ENCODE peak calls at places on chromosomes 16 and 17, in six cellular contexts. N is T-helper 2 cell; T is lower leg skin; F is stimulated activated CD4-positive, alpha-beta T cell treated with anti-CD3 and anti-CD28 coated beads, Interleukin-2, amount 100 ng/mL, for 48 hours; A is stimulated activated CD8-positive, alpha-beta memory T cell treated with anti-CD3 and anti-CD28 coated beads, Interleukin-12 subunit alpha, Interleukin-12 subunit beta, amount 100 ng/mL, for 4 hours; P is kidney tubule cell. O is an unnamed sample.

GRCh38 chr17:76681222-76682137 is 29.3 kb downstream of the MXRA7 start:
- DNase-seq in N (peak), T (no peak), F (peak), A (peak), P (peak), O (peak)

GRCh38 chr17:9890124-9890523 is 14.9 kb downstream of the RCVRN start:
- DNase-seq in N (no peak), T (no peak), F (no peak), A (no peak), P (peak), O (no peak)

GRCh38 chr16:85675528-85675927 is 13.2 kb downstream of the GINS2 start:
- DNase-seq in N (no peak), T (no peak), F (no peak), A (no peak), P (peak), O (no peak)

GRCh38 chr17:36142230-36142629 is 34.2 kb downstream of the TBC1D3B start:
- DNase-seq in N (no peak), T (no peak), F (no peak), A (no peak), P (no peak), O (no peak)

GRCh38 chr17:55770220-55770870 is 19.5 kb downstream of the PCTP start:
- DNase-seq in N (no peak), T (no peak), F (no peak), A (no peak), P (peak), O (no peak)

GRCh38 chr17:652310-652709 is 62.3 kb downstream of the VPS53 start:
- DNase-seq in N (no peak), T (peak), F (no peak), A (no peak), P (no peak), O (no peak)

GRCh38 chr17:69361156-69361555 is 34.2 kb upstream of the ABCA5 start:
- DNase-seq in N (no peak), T (no peak), F (no peak), A (no peak), P (no peak), O (no peak)

GRCh38 chr17:77825621-77826020 is 132.9 kb upstream of the TNRC6C start:
- DNase-seq in N (no peak), T (no peak), F (no peak), A (no peak), P (no peak), O (no peak)

GRCh38 chr16:73878616-73879015 is 418.0 kb upstream of the PSMD7 start:
- DNase-seq in N (no peak), T (no peak), F (no peak), A (no peak), P (peak), O (no peak)

GRCh38 chr16:89495121-89495520 is 4.8 kb upstream of the ANKRD11 start:
- DNase-seq in N (no peak), T (no peak), F (no peak), A (no peak), P (peak), O (no peak)